ENCODE peak calls at places on chromosomes 3 and 15, in eight cellular contexts. I, A, G, M, F, C, P and T are unnamed samples. For H3K4me1, the result is how much of the 10 kb centered on the place peaks cover.

GRCh38 chr3:49004352-49005297 is 2.6 kb upstream of the WDR6 start:
- DNase-seq in M (no peak), C (no peak), A (no peak), P (no peak), F (no peak), G (no peak), I (peak), T (no peak)

GRCh38 chr3:149299938-149300791 is 33.3 kb downstream of the TM4SF18 start:
- DNase-seq in P (no peak), I (no peak), C (peak), A (no peak), M (peak), G (peak), F (no peak), T (no peak)

GRCh38 chr15:37028609-37029287 is 71.6 kb downstream of the MEIS2 start:
- DNase-seq in F (no peak), I (no peak), M (no peak), G (peak), P (no peak), A (no peak), C (no peak), T (no peak)

GRCh38 chr3:119716998-119717397 is 14.2 kb downstream of the CFAP91 start:
- DNase-seq in C (no peak), I (peak), G (no peak), F (no peak), M (peak), A (no peak), P (no peak), T (peak)

GRCh38 chr3:148998715-148999413 is 7.5 kb downstream of the GYG1 start:
- DNase-seq in F (no peak), C (no peak), I (no peak), A (no peak), G (no peak), M (no peak), P (no peak), T (no peak)

GRCh38 chr3:163622384-163622783 is 1455.9 kb downstream of the SI start:
- DNase-seq in C (no peak), F (no peak), I (no peak), G (no peak), A (no peak), P (no peak), M (no peak), T (no peak)

GRCh38 chr3:88031543-88032148 is 27.2 kb downstream of the CGGBP1 start:
- DNase-seq in F (no peak), M (no peak), C (no peak), I (no peak), P (peak), G (peak), A (no peak), T (no peak)

GRCh38 chr3:40801276-40801675 is 276.5 kb downstream of the ZNF621 start:
- DNase-seq in I (no peak), A (no peak), C (no peak), G (peak), F (no peak), P (no peak), M (no peak), T (no peak)

GRCh38 chr3:196219194-196219969 is 3.0 kb downstream of the SLC51A start:
- DNase-seq in G (peak), P (peak), F (peak), I (no peak), C (peak), A (peak), M (no peak), T (peak)

GRCh38 chr3:144185291-144185690 is 213.7 kb downstream of the DIPK2A start:
- DNase-seq in P (no peak), G (no peak), A (no peak), C (no peak), I (no peak), M (no peak), F (no peak), T (no peak)

GRCh38 chr3:150277444-150277843 is 130.7 kb upstream of the TSC22D2 start:
- DNase-seq in F (no peak), A (no peak), M (no peak), G (no peak), C (no peak), P (no peak), I (no peak), T (no peak)

GRCh38 chr15:51680316-51680715 is 987 bp upstream of the SCG3 start:
- DNase-seq in M (no peak), C (no peak), I (no peak), P (no peak), F (no peak), G (no peak), A (no peak), T (no peak)

GRCh38 chr3:177150970-177151627 is 46.2 kb downstream of the TBL1XR1 start:
- DNase-seq in P (no peak), G (peak), C (no peak), A (no peak), I (no peak), M (no peak), F (no peak), T (no peak)

GRCh38 chr3:184333190-184333589 is 4.2 kb upstream of the FAM131A start:
- DNase-seq in P (no peak), G (no peak), A (no peak), F (no peak), I (no peak), M (no peak), C (no peak), T (no peak)

GRCh38 chr15:60893886-60894285 is 335.2 kb downstream of the RORA start:
- DNase-seq in P (no peak), I (no peak), A (no peak), C (no peak), M (no peak), F (no peak), G (no peak), T (peak)

GRCh38 chr3:152474585-152474984 is 205.9 kb downstream of the MBNL1 start:
- DNase-seq in P (peak), F (no peak), I (no peak), C (no peak), A (no peak), M (no peak), G (peak), T (peak)

GRCh38 chr3:140715035-140715434 is 37.2 kb downstream of the TRIM42 start:
- DNase-seq in G (no peak), F (no peak), C (no peak), P (no peak), I (no peak), M (no peak), A (no peak), T (no peak)

GRCh38 chr3:53808496-53808895 is 37.7 kb downstream of the CHDH start:
- DNase-seq in A (no peak), I (peak), C (no peak), F (no peak), G (no peak), M (no peak), P (no peak), T (peak)

GRCh38 chr3:171441381-171441780 is 18.8 kb downstream of the TNIK start:
- DNase-seq in F (no peak), G (no peak), C (no peak), I (no peak), P (no peak), M (no peak), A (no peak), T (no peak)
- H3K4me1 ChIP-seq in F (under half), G (under half), C (under half), I (under half), P (under half), M (under half), A (under half), T (under half)

GRCh38 chr3:23494967-23495366 is 291.8 kb downstream of the UBE2E2 start:
- DNase-seq in F (no peak), G (no peak), C (no peak), A (no peak), M (no peak), P (no peak), I (no peak), T (no peak)
- H3K27ac ChIP-seq in F (peak), G (no peak), C (no peak), A (no peak), M (no peak), P (no peak), I (no peak), T (no peak)

GRCh38 chr15:40766906-40767837 is 2.6 kb upstream of the C15orf62 start:
- DNase-seq in A (no peak), F (no peak), M (no peak), C (no peak), P (no peak), G (peak), I (peak), T (no peak)

GRCh38 chr15:40763801-40764765 is at the start of gene GCHFR:
- DNase-seq in F (peak), A (peak), G (peak), P (peak), I (peak), M (peak), C (peak), T (peak)

GRCh38 chr15:40764766-40765136 is 883 bp downstream of the GCHFR start:
- DNase-seq in C (no peak), M (no peak), F (no peak), P (peak), G (peak), I (no peak), A (no peak), T (no peak)

GRCh38 chr15:40767838-40768491 is 1.8 kb upstream of the C15orf62 start:
- DNase-seq in G (no peak), P (no peak), F (no peak), M (no peak), A (no peak), I (no peak), C (no peak), T (peak)

DNA sequence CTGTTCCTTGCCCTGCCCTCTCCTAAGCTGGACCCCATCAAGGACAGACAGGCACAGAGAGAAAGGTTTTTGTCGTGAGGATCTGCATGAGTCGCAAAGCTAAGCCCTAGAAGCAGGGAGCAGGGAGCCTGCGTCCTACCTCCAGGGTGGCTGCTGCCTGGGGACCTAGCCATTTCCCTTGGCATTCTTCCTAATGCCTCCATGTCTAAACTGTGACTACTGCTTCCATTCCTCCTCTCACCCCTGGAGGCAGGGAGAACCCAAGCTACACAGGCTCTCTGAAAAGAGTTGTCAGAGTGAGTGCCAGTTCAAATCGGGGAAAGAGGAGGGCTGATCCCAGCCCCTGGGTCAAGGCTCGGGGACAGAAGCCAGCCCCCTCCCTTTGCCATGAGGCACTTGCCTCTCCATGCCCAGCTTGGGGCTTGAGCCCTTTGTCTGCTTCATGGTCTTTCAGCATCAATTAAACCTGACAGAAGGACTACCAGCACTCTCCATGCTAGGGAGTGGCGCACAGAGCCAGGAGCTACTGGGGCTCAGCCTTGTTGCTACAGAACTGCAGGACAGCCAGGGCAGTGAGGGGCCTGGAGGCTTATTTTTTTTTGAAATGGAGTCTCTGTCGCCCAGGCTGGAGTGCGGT is 2.4 kb downstream of the GCHFR start:
- DNase-seq in P (no peak), F (no peak), C (no peak), M (no peak), G (no peak), A (no peak), I (no peak), T (no peak)
- H3K4me1 ChIP-seq in P (half or more), F (under half), C (under half), M (half or more), G (under half), A (half or more), I (under half), T (under half)

GRCh38 chr3:12279591-12280326 is 9.1 kb upstream of the PPARG start:
- DNase-seq in A (no peak), G (no peak), M (no peak), C (no peak), P (no peak), F (no peak), I (no peak), T (no peak)
- H3K27ac ChIP-seq in A (no peak), G (no peak), M (no peak), C (no peak), P (no peak), F (no peak), I (no peak), T (no peak)

DNA sequence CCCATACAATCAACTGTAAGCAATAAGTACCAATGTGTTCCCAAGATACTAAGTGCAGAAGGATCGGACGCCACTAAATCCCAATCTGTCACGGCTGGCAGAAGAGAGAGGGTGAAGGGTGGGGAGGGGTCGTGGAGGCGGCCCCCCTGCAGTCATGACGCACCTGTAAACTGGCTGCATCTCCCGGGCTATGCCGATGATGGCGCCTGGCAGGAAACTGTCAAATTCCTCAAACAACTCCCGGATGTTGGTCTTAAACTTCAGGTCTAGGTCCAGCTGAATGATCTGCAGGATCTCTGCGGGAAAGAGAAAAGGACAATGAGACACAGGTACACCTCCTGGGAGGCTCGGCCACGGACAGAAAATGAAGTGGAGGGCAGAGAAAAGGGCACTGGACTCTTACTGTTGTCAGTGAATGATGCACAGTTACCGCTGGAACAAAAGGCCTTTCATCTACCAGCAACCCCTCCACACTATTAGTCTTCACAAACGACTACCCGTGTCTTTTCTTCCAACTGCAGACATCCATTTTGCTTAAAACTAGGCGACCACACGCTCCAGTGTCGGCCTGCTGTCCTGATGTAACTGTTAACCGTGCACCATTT is 114.6 kb downstream of the XXYLT1 start:
- DNase-seq in G (no peak), P (no peak), C (no peak), F (no peak), I (no peak), M (no peak), A (no peak), T (no peak)
- H3K4me1 ChIP-seq in G (under half), P (half or more), C (under half), F (half or more), I (under half), M (half or more), A (half or more), T (under half)

GRCh38 chr3:30228302-30228631 is 378.1 kb upstream of the TGFBR2 start:
- DNase-seq in I (no peak), F (no peak), C (no peak), M (no peak), A (no peak), P (no peak), G (no peak), T (no peak)
- H3K27ac ChIP-seq in I (no peak), F (peak), C (peak), M (no peak), A (peak), P (no peak), G (no peak), T (no peak)

GRCh38 chr3:128412180-128413002 is 54.3 kb downstream of the DNAJB8 start:
- DNase-seq in A (no peak), C (no peak), I (no peak), F (no peak), P (no peak), M (no peak), G (no peak), T (no peak)
- H3K4me1 ChIP-seq in A (under half), C (under half), I (under half), F (under half), P (under half), M (under half), G (under half), T (under half)

DNA sequence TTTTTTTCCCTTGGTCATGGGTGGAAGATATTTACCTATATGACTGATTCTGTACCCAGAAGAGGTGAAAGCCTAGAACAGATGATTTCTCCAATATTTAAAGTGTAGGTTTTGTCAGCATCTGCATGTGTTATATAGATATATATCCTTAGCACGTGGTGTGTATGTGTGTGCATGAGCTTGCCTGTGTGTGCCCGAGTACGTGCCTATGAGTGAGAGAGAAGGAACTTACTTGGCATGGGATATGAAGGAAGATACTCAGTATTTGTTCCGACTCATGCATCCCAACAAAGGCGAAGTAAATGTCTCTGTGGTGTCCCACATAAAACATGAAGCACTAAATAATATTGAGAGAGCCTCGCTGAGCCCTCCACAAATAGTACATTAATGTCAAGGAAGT is 267.5 kb downstream of the PTPRG start:
- DNase-seq in G (no peak), C (no peak), A (no peak), P (no peak), M (no peak), F (no peak), I (no peak), T (no peak)
- H3K27ac ChIP-seq in G (no peak), C (no peak), A (no peak), P (no peak), M (no peak), F (peak), I (no peak), T (no peak)

GRCh38 chr15:66771351-66771650 is 69.3 kb downstream of the SMAD6 start:
- DNase-seq in C (no peak), P (no peak), A (no peak), I (peak), G (no peak), F (no peak), M (no peak), T (no peak)
- H3K4me1 ChIP-seq in C (under half), P (under half), A (half or more), I (under half), G (half or more), F (half or more), M (half or more), T (under half)

GRCh38 chr15:76163429-76164020 is 103.7 kb downstream of the TMEM266 start:
- DNase-seq in A (peak), C (peak), P (no peak), F (peak), M (peak), I (no peak), G (peak), T (peak)
- H3K27ac ChIP-seq in A (no peak), C (peak), P (no peak), F (peak), M (peak), I (peak), G (no peak), T (no peak)